ENCODE peak calls at places on chromosomes 16 and 17, in nine cellular contexts. X is CD8-positive, alpha-beta T cell; F is upper lobe of right lung; E is activated B cell treated with CpG ODN at 0.5 μM for 24 hours; H is HL-60; L is esophagus muscularis mucosa; Y is heart right ventricle; M is body of pancreas; S is tibial artery. A is an unnamed sample.

GRCh38 chr16:78081341-78081740 is 18.1 kb upstream of the WWOX start:
- DNase-seq in F (no peak), Y (no peak), L (no peak), M (no peak), S (no peak), H (no peak), X (no peak), E (no peak), A (no peak)

GRCh38 chr17:1312261-1312870 is 32.9 kb downstream of the TRARG1 start:
- DNase-seq in H (peak; percentile 2), F (no peak), X (no peak), M (no peak), S (no peak), L (no peak), E (no peak), Y (no peak), A (no peak)

GRCh38 chr16:67537636-67538591 is 9.3 kb downstream of the RIPOR1 start:
- DNase-seq in S (no peak), E (peak; percentile 64), L (no peak), M (peak; percentile 49), Y (peak; percentile 83), F (peak; percentile 84), H (no peak), X (peak; percentile 68), A (no peak)

GRCh38 chr17:46002311-46002972 is 3.4 kb downstream of the STH start:
- DNase-seq in M (peak; percentile 87), S (peak; percentile 78), L (no peak), H (peak; percentile 60), X (peak; percentile 63), E (peak; percentile 60), F (peak; percentile 76), Y (peak; percentile 33), A (peak; percentile 73)

GRCh38 chr16:77223184-77223583 is 24.0 kb downstream of the SYCE1L start:
- DNase-seq in S (no peak), H (no peak), F (no peak), L (no peak), X (no peak), Y (no peak), M (no peak), E (no peak), A (peak; percentile 42)

GRCh38 chr16:49278567-49278827 is 3.1 kb downstream of the CBLN1 start:
- DNase-seq in Y (no peak), H (no peak), F (no peak), S (no peak), L (no peak), M (no peak), X (no peak), E (no peak), A (no peak)

GRCh38 chr17:40290629-40291296 is 3.1 kb downstream of the CDC6 start:
- DNase-seq in L (no peak), M (peak; percentile 67), S (no peak), F (no peak), H (peak; percentile 62), E (no peak), Y (no peak), X (peak; percentile 41), A (peak; percentile 88)

GRCh38 chr16:12573730-12574383 is 229.8 kb downstream of the CPPED1 start:
- DNase-seq in Y (peak; percentile 42), H (peak; percentile 61), M (peak; percentile 36), E (no peak), L (no peak), S (peak; percentile 61), F (no peak), X (no peak), A (peak; percentile 62)

GRCh38 chr16:82995927-82996441 is 369.2 kb downstream of the CDH13 start:
- DNase-seq in X (no peak), E (no peak), H (no peak), M (no peak), L (no peak), F (no peak), Y (no peak), S (no peak), A (peak; percentile 78)

GRCh38 chr17:47948706-47949196 is 7.4 kb downstream of the PNPO start:
- DNase-seq in F (no peak), Y (no peak), X (no peak), H (no peak), E (no peak), L (no peak), M (peak; percentile 74), S (no peak), A (peak; percentile 38)

GRCh38 chr16:6016530-6017184 is 919.1 kb upstream of the EEF2KMT start:
- DNase-seq in F (no peak), E (no peak), M (no peak), L (no peak), Y (no peak), S (no peak), X (no peak), H (peak; percentile 16), A (no peak)

GRCh38 chr16:6019490-6019991 is 921.9 kb upstream of the EEF2KMT start:
- DNase-seq in F (no peak), M (no peak), H (no peak), S (no peak), L (no peak), E (no peak), Y (no peak), X (no peak), A (no peak)

GRCh38 chr16:6020162-6020980 is 922.8 kb upstream of the EEF2KMT start:
- DNase-seq in M (no peak), Y (no peak), X (no peak), H (no peak), L (no peak), E (no peak), S (no peak), F (no peak), A (no peak)

GRCh38 chr16:6021544-6021943 is 923.9 kb upstream of the EEF2KMT start:
- DNase-seq in X (no peak), M (no peak), L (no peak), H (no peak), S (no peak), Y (no peak), E (no peak), F (no peak), A (no peak)

DNA sequence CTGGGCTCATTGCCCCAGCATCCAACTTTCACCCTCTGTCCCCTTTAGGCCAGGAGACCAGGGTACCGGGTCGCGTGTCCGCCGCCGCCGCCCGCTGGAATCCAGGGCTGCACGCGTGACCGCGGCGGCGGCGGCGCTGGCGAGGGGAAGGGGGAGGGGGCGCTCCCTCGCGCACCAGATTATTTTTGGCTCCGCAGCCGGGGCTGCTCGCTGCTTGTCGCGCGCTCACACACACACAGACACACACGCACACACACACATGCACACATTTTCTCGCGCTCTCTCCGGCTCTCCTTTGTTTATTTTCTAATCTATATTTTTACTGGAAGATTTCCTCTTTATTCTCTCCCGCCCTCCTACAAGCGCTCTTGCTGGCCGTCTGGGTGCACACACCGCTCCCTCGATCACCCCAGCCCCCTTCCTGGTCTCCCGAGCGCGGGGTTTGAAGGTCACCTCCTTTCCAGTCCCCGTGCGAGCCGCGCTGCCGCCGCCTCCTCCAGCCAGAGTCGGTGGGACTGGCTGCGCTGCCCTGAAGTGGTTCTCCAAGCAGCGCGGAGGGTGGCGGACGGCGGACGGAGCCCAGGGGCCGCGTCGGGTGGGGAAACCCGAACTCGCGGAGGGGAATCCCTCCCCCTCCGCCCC is 921.4 kb upstream of the EEF2KMT start:
- DNase-seq in E (no peak), S (no peak), Y (no peak), L (no peak), F (no peak), M (no peak), X (no peak), H (no peak), A (no peak)
- TF ChIP-seq CTCF in E (no peak), S (no peak), Y (no peak), L (no peak), F (no peak), M (no peak), X (no peak), H (no peak), A (no peak)

DNA sequence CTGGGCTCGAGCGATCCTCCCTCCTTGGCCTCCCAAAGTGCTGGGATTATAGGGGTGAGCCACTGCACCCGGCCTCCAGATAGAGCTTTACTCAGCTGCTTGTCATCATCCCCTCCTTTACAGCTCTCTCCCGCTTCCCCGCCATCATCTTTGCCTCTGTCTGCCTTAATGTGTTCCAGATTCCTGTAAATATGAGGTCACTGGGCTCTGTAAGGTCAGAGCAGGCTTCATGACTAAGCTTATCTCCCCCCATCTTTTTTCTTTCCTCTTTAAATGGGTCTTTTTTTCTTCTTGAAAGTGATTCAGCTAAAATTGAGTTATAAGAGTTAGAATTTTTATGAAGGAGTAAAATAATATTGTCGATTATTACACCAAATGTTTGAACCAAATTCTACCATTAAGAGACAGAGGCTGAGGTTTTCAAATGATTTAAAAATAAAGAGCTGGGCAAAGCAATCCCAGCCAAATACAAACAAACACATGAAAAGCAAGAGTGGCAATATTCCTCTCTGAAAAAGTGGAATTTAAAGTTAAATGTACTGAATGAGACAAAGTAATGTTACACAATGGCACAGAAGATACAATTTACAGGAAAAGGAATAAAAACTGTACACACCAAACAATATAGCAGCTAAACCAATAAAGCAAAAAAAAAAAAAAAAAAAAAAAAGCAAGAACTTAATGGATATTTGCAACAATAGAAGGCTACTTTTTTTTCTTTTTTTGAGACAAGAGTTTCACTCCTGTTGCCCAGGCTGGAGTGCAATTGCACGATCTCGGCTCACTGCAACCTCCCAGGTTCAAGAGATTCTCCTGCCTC is 62.1 kb downstream of the CRISPLD2 start:
- DNase-seq in X (no peak), Y (no peak), S (no peak), M (no peak), H (no peak), E (no peak), F (no peak), L (no peak), A (peak; percentile 14)
- TF ChIP-seq CTCF in X (no peak), Y (no peak), S (no peak), M (no peak), H (no peak), E (no peak), F (no peak), L (no peak), A (no peak)

DNA sequence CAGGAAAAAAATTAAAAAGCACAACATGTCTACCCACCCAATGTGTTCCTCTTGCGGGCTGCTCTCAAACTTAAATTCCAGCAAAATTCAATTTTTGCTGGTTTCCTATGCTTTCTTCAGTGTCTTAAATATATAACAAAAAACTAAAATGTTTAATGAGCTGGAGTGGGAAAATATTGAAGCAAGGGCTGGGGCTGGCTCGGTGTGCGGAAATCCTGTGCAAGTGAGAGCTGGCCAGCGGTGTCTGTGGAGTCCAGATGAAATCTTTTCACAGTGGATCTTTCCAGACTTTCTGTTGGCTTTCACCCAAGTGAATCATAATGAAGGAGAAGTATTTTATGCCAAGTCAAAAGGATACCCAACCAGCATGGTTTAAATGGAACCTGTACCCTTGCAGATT is 1733.6 kb downstream of the TP53TG3F start:
- DNase-seq in E (no peak), X (no peak), H (no peak), L (peak; percentile 57), F (no peak), Y (no peak), S (no peak), M (no peak), A (no peak)
- TF ChIP-seq CTCF in E (no peak), X (no peak), H (no peak), L (no peak), F (no peak), Y (no peak), S (no peak), M (no peak), A (no peak)

GRCh38 chr16:2529061-2529931 is 1.9 kb downstream of the CEMP1 start:
- DNase-seq in X (peak; percentile 29), H (no peak), M (no peak), L (no peak), E (peak; percentile 14), S (no peak), F (peak; percentile 65), Y (peak; percentile 18), A (no peak)
- TF ChIP-seq CTCF in X (no peak), H (no peak), M (no peak), L (no peak), E (no peak), S (no peak), F (no peak), Y (no peak), A (no peak)

A was measured in MCF 10A.